ENCODE peak calls at places on chromosomes 13 and 19, in five cellular contexts. V is HFF-Myc, Q is AG04450, A is Peyer's patch, G is kidney. Z is an unnamed sample.

GRCh38 chr19:31349160-31349881 is at the start of gene TSHZ3:
- DNase-seq in Q (no peak), V (no peak), A (peak; percentile 64), G (peak; percentile 96), Z (peak; percentile 55)

GRCh38 chr13:93635687-93636086 is 409.1 kb downstream of the GPC6 start:
- DNase-seq in G (no peak), A (no peak), V (peak; percentile 21), Q (no peak), Z (no peak)

GRCh38 chr19:53520547-53521372 is 17.2 kb upstream of the ZNF331 start:
- DNase-seq in V (peak; percentile 94), Q (peak; percentile 97), A (peak; percentile 90), G (peak; percentile 98), Z (peak; percentile 90)

GRCh38 chr13:20482275-20482761 is 43.3 kb downstream of the CRYL1 start:
- DNase-seq in G (no peak), V (no peak), Q (no peak), A (no peak), Z (no peak)

GRCh38 chr13:42762917-42763316 is 18.5 kb upstream of the FAM216B start:
- DNase-seq in V (peak; percentile 65), Q (peak; percentile 57), A (no peak), G (no peak), Z (no peak)

GRCh38 chr13:95411641-95412040 is 110.4 kb upstream of the ABCC4 start:
- DNase-seq in Q (no peak), G (no peak), A (no peak), V (no peak), Z (no peak)

GRCh38 chr13:94700051-94700535 is 12.3 kb downstream of the SOX21 start:
- DNase-seq in V (no peak), G (no peak), Q (no peak), A (no peak), Z (no peak)

GRCh38 chr19:55697698-55698097 is 22.7 kb downstream of the EPN1 start:
- DNase-seq in Q (no peak), V (no peak), A (no peak), G (no peak), Z (no peak)

GRCh38 chr13:94298346-94298745 is 181.1 kb downstream of the DCT start:
- DNase-seq in A (no peak), G (no peak), V (no peak), Q (no peak), Z (no peak)

GRCh38 chr13:101115762-101116161 is 300.5 kb downstream of the NALCN start:
- DNase-seq in V (no peak), A (no peak), G (no peak), Q (no peak), Z (no peak)

GRCh38 chr13:30000373-30000770 is 150.0 kb upstream of the UBL3 start:
- DNase-seq in G (no peak), V (no peak), A (no peak), Q (no peak), Z (no peak)

GRCh38 chr19:5143471-5144411 is 174.8 kb downstream of the KDM4B start:
- DNase-seq in A (peak; percentile 46), Q (no peak), G (peak; percentile 76), V (no peak), Z (no peak)

GRCh38 chr19:7871280-7871529 is 3.0 kb downstream of the PRR36 start:
- DNase-seq in V (no peak), Q (no peak), G (no peak), A (no peak), Z (no peak)

GRCh38 chr13:93496985-93497673 is 270.5 kb downstream of the GPC6 start:
- DNase-seq in G (no peak), A (no peak), Q (no peak), V (no peak), Z (no peak)

GRCh38 chr13:41548031-41548430 is 90.7 kb downstream of the RGCC start:
- DNase-seq in G (no peak), V (no peak), A (no peak), Q (no peak), Z (no peak)

GRCh38 chr13:110648848-110649421 is 33.6 kb downstream of the NAXD start:
- DNase-seq in G (peak; percentile 66), Q (no peak), A (no peak), V (no peak), Z (no peak)

GRCh38 chr19:33302974-33303790 is 848 bp upstream of the CEBPA start:
- DNase-seq in Q (no peak), G (peak; percentile 86), V (no peak), A (peak; percentile 79), Z (peak; percentile 69)

DNA sequence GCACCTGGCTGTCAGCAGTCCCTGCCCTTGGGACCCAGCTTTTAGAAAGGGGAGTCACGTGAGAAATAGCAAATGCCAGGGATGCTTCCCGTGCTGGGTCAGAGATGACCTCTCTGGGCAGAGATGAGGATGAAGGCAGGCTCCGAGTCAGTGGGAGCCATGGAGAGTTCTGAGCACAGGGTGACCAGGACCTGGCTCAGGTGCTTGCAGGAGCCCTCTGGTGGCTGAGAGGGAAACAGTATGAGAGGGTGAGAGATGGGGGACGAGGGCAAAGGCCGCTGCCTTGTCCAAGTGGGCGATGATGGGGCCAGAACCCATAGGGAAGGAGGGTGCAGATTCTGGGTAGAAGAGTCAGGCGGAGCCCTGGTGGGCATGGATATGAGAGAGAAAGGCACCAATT is 15.8 kb downstream of the TMED1 start:
- DNase-seq in V (no peak), Q (no peak), G (no peak), A (no peak), Z (no peak)
- TF ChIP-seq CTCF in V (peak; percentile 29), Q (peak; percentile 22), G (no peak), A (no peak), Z (peak; percentile 22)

DNA sequence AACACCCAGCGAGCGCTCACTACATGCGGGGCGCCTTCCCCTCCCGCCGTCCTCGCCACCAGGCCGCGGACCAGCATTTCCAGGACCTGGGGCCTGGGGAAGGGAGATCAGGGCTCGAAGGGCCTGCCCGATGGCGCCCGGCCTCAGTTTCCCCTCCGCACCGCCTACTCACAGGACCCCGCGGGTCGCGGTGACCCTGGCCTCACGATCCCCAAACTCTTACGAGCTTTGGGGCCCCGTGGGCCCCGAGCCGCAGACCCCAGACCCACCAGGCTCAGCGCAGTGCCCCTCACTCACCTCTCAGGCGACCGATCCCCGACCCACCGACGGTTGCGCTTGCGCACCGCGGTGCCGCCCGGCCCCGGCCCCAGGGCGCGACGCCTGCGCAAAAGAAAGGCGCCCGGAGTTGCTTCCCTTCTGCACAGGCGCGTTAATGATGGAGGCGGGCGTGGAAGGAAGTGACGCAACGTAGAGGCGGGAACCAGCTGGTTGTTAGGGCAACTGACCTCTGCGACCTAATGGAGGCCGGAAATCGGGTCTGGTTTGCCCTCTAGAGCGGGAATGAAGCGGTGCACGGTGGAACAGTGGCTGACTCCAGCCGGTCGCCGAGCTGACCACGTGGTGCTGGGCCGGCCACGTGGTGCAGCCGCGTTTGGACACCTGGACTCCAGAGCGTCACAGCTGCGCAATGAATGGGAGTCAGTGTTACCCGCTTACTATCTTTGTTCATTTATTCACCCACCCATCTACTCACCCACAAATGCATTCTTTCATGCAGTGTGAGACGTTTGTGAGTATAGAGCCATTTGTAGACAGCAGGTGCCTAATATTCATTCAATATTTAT is at the start of gene SGTA:
- DNase-seq in V (peak; percentile 97), A (peak; percentile 98), Q (peak; percentile 98), G (peak; percentile 99), Z (peak; percentile 96)
- TF ChIP-seq CTCF in V (peak; percentile 18), A (peak; percentile 31), Q (peak; percentile 53), G (peak; percentile 22), Z (peak; percentile 48)

GRCh38 chr13:31827707-31828106 is 88.4 kb downstream of the RXFP2 start:
- DNase-seq in V (no peak), Q (no peak), A (no peak), G (no peak), Z (no peak)

GRCh38 chr13:31824705-31825512 is 85.6 kb downstream of the RXFP2 start:
- DNase-seq in G (no peak), V (no peak), Q (no peak), A (no peak), Z (no peak)
- TF ChIP-seq CTCF in G (no peak), V (no peak), Q (peak; percentile 18), A (no peak), Z (peak; percentile 15)

GRCh38 chr19:49363265-49364082 is at the start of gene DKKL1:
- DNase-seq in A (peak; percentile 96), V (peak; percentile 99), G (peak; percentile 100), Q (peak; percentile 98), Z (peak; percentile 99)
- TF ChIP-seq CTCF in A (no peak), V (peak; percentile 18), G (no peak), Q (peak; percentile 3), Z (no peak)

DNA sequence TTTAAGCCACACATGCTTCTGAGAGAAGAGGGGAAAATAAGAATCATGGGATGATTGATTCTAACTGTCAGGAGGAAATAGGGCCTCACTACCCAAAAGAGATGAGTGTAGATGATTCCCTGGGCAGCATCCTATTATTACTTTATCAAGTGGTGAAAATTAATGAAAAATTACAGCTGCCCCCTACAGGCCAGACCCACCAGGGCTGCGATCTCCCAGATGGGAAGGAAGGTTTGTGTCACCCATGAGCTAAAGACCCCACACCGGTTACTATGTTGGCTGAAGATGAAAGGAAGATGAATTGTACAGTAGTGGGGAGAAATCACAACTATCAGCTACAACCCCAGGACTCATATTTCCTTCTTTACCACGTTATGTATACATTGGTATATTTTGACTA is 49.5 kb downstream of the RFC3 start:
- DNase-seq in G (no peak), V (no peak), A (no peak), Q (no peak), Z (no peak)
- TF ChIP-seq CTCF in G (no peak), V (peak; percentile 7), A (no peak), Q (peak; percentile 19), Z (no peak)

Z was measured in progenitor cell of endocrine pancreas.